ENCODE peak calls at places on chromosome 17, in seven cellular contexts. K is fibroblast of lung, R is Panc1, W is cardiac muscle cell, Y is MM.1S, B is BE2C, A is lung. M is an unnamed sample.

GRCh38 chr17:69810326-69811035 is 264.5 kb upstream of the KCNJ16 start:
- DNase-seq in K (no peak), R (no peak), W (no peak), Y (no peak), B (no peak), A (no peak), M (peak; percentile 47)

GRCh38 chr17:4479340-4479981 is 19.2 kb upstream of the SPNS2 start:
- DNase-seq in K (no peak), R (no peak), W (no peak), Y (no peak), B (no peak), A (no peak), M (no peak)

GRCh38 chr17:17792551-17793377 is 44.0 kb downstream of the SREBF1 start:
- DNase-seq in K (peak; percentile 49), R (no peak), W (peak; percentile 88), Y (no peak), B (no peak), A (no peak), M (peak; percentile 63)

GRCh38 chr17:58279016-58279671 is 1.6 kb downstream of the MPO start:
- DNase-seq in K (peak; percentile 55), R (no peak), W (peak; percentile 68), Y (no peak), B (no peak), A (peak; percentile 43), M (no peak)

GRCh38 chr17:39364236-39365025 is 37.0 kb downstream of the FBXL20 start:
- DNase-seq in K (no peak), R (no peak), W (no peak), Y (no peak), B (no peak), A (no peak), M (no peak)

GRCh38 chr17:77580956-77581355 is 377.5 kb upstream of the TNRC6C start:
- DNase-seq in K (no peak), R (no peak), W (no peak), Y (no peak), B (no peak), A (no peak), M (no peak)

GRCh38 chr17:2947588-2947950 is 115.8 kb downstream of the OR1D5 start:
- DNase-seq in K (no peak), R (no peak), W (no peak), Y (no peak), B (no peak), A (no peak), M (no peak)

GRCh38 chr17:81096741-81097133 is 61.8 kb downstream of the BAIAP2 start:
- DNase-seq in K (no peak), R (no peak), W (peak; percentile 33), Y (no peak), B (no peak), A (no peak), M (no peak)

GRCh38 chr17:61574542-61575351 is 16.3 kb downstream of the NACA2 start:
- DNase-seq in K (peak; percentile 76), R (no peak), W (peak; percentile 54), Y (no peak), B (peak; percentile 61), A (no peak), M (no peak)

GRCh38 chr17:74055508-74056160 is 147.8 kb upstream of the RPL38 start:
- DNase-seq in K (no peak), R (no peak), W (no peak), Y (no peak), B (no peak), A (no peak), M (no peak)

GRCh38 chr17:37609170-37610040 is at the start of gene SYNRG:
- DNase-seq in K (peak; percentile 95), R (no peak), W (peak; percentile 98), Y (peak; percentile 96), B (peak; percentile 97), A (peak; percentile 94), M (peak; percentile 69)

GRCh38 chr17:45948881-45949624 is 50.0 kb upstream of the STH start:
- DNase-seq in K (peak; percentile 49), R (no peak), W (peak; percentile 74), Y (peak; percentile 76), B (peak; percentile 82), A (peak; percentile 66), M (peak; percentile 14)

GRCh38 chr17:81867952-81868673 is 3.0 kb downstream of the ARHGDIA start:
- DNase-seq in K (peak; percentile 19), R (no peak), W (no peak), Y (no peak), B (no peak), A (no peak), M (no peak)

GRCh38 chr17:79835953-79836951 is 3.0 kb downstream of the CBX4 start:
- DNase-seq in K (peak; percentile 63), R (no peak), W (peak; percentile 58), Y (no peak), B (no peak), A (peak; percentile 80), M (no peak)

GRCh38 chr17:18772471-18772870 is 8.5 kb upstream of the TVP23B start:
- DNase-seq in K (no peak), R (no peak), W (no peak), Y (no peak), B (no peak), A (no peak), M (no peak)

GRCh38 chr17:30226878-30227277 is 8.6 kb downstream of the SLC6A4 start:
- DNase-seq in K (no peak), R (no peak), W (no peak), Y (no peak), B (no peak), A (no peak), M (no peak)

GRCh38 chr17:42535400-42536047 is 517 bp upstream of the NAGLU start:
- DNase-seq in K (no peak), R (no peak), W (no peak), Y (no peak), B (no peak), A (no peak), M (no peak)

GRCh38 chr17:61457226-61457983 is 5.2 kb downstream of the TBX4 start:
- DNase-seq in K (no peak), R (no peak), W (no peak), Y (no peak), B (no peak), A (no peak), M (no peak)

GRCh38 chr17:15954222-15954621 is 9.3 kb downstream of the ADORA2B start:
- DNase-seq in K (peak; percentile 86), R (peak; percentile 98), W (peak; percentile 83), Y (no peak), B (no peak), A (no peak), M (peak; percentile 85)

GRCh38 chr17:8185580-8186445 is 4.2 kb downstream of the BORCS6 start:
- DNase-seq in K (peak; percentile 70), R (no peak), W (peak; percentile 77), Y (peak; percentile 78), B (peak; percentile 72), A (peak; percentile 89), M (no peak)

GRCh38 chr17:8186446-8186786 is 3.6 kb downstream of the BORCS6 start:
- DNase-seq in K (no peak), R (no peak), W (no peak), Y (no peak), B (no peak), A (no peak), M (no peak)

GRCh38 chr17:8187517-8188407 is 2.2 kb downstream of the BORCS6 start:
- DNase-seq in K (peak; percentile 100), R (peak; percentile 100), W (peak; percentile 99), Y (peak; percentile 96), B (peak; percentile 85), A (peak; percentile 93), M (peak; percentile 88)

GRCh38 chr17:8188408-8188839 is 1.6 kb downstream of the BORCS6 start:
- DNase-seq in K (no peak), R (no peak), W (no peak), Y (no peak), B (no peak), A (no peak), M (no peak)

GRCh38 chr17:8186787-8187516 is 3.0 kb downstream of the BORCS6 start:
- DNase-seq in K (peak; percentile 97), R (peak; percentile 99), W (peak; percentile 96), Y (peak; percentile 91), B (peak; percentile 82), A (peak; percentile 92), M (peak; percentile 72)
- TF ChIP-seq CTCF in K (peak; percentile 42), R (no peak), W (peak; percentile 34), Y (peak; percentile 41), B (peak; percentile 28), A (peak; percentile 22), M (peak; percentile 50)

GRCh38 chr17:72025113-72025512 is 95.7 kb upstream of the SOX9 start:
- DNase-seq in K (no peak), R (no peak), W (no peak), Y (no peak), B (no peak), A (no peak), M (no peak)

GRCh38 chr17:72033311-72033710 is 87.5 kb upstream of the SOX9 start:
- DNase-seq in K (no peak), R (no peak), W (no peak), Y (no peak), B (no peak), A (no peak), M (no peak)

GRCh38 chr17:72031219-72031906 is 89.5 kb upstream of the SOX9 start:
- DNase-seq in K (no peak), R (no peak), W (no peak), Y (no peak), B (peak; percentile 40), A (no peak), M (no peak)

GRCh38 chr17:72034000-72034399 is 86.8 kb upstream of the SOX9 start:
- DNase-seq in K (no peak), R (no peak), W (no peak), Y (no peak), B (no peak), A (no peak), M (no peak)

GRCh38 chr17:72030067-72030899 is 90.5 kb upstream of the SOX9 start:
- DNase-seq in K (peak; percentile 68), R (peak; percentile 20), W (peak; percentile 80), Y (peak; percentile 16), B (peak; percentile 74), A (peak; percentile 46), M (peak; percentile 28)
- H3K4me3 ChIP-seq in K (peak overlapping the region; percentile 72), R (peak overlapping the region; percentile 48), W (peak overlapping the region; percentile 23), Y (peak overlapping the region; percentile 43), B (peak overlapping the region; percentile 75), A (peak overlapping the region; percentile 8), M (peak overlapping the region; percentile 40)

GRCh38 chr17:1228752-1229353 is 41.4 kb upstream of the BHLHA9 start:
- DNase-seq in K (no peak), R (no peak), W (no peak), Y (no peak), B (no peak), A (no peak), M (no peak)
- H3K27me3 ChIP-seq in K (peaks cover 39% of the 10 kb centered on the region), R (no peaks in the 10 kb centered on the region), W (peaks cover 73% of the 10 kb centered on the region), Y (peaks cover 80% of the 10 kb centered on the region), B (peaks cover 56% of the 10 kb centered on the region), A (no peaks in the 10 kb centered on the region), M (peaks cover 42% of the 10 kb centered on the region)

DNA sequence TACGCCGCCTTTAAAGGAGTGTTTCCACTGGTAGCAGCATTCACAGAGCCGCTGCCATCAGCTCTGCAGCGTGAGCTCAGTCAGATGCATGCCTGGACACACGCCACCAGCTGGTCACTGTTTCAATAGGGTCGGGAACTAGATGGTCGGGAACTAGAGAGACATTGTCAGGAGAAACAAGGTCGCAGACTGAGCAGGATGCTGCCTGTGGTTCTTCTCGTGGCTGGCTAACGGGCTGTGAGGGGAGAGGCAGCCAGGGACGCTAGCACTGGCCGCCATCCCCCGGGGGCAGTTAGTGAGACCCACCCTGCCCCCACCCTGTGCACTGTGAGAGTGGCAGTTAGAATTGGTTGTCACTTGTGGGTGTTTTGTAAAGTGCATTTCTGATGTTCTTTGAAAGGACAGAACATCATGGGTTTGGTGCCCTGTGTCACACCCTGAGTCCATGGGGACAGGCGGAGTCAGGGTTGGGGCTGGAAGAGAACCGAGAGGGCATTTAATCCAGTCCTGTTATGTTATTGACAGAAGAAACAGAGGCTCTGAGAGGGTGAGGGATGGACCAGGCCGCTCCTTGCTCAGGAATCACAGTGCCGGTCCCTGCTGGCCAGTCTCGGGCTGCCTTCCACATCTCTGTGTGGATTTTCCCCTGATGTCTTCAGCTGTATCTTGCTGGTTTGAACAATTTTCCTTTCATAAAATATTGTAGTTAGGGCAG is 86.4 kb downstream of the SPECC1 start:
- DNase-seq in K (peak; percentile 34), R (no peak), W (peak; percentile 56), Y (no peak), B (peak; percentile 8), A (no peak), M (peak; percentile 5)
- TF ChIP-seq CTCF in K (peak; percentile 40), R (peak; percentile 75), W (peak; percentile 46), Y (no peak), B (peak; percentile 34), A (no peak), M (peak; percentile 57)

M was measured in kidney epithelial cell.